ENCODE peak calls at places on chromosomes 3 and 15, in ten cellular contexts. One of them, this sample, is unnamed.

GRCh38 chr15:41512512-41513281 is 930 bp downstream of the LTK start:
- DNase-seq in right atrium auricular region: no peak
- DNase-seq in natural killer cell: peak
- DNase-seq in stomach: peak
- DNase-seq in GM13977: peak
- DNase-seq in activated B cell treated with CpG ODN at 0.5 μM for 24 hours: peak
- DNase-seq in AG09319: no peak
- DNase-seq in right lobe of liver: no peak
- DNase-seq in endothelial cell: peak
- DNase-seq in tibial artery: no peak
- DNase-seq in this sample: no peak

GRCh38 chr3:53618524-53618906 is 124.1 kb downstream of the CACNA1D start:
- DNase-seq in natural killer cell: no peak
- DNase-seq in right lobe of liver: no peak
- DNase-seq in stomach: no peak
- DNase-seq in GM13977: no peak
- DNase-seq in tibial artery: no peak
- DNase-seq in right atrium auricular region: no peak
- DNase-seq in endothelial cell: no peak
- DNase-seq in AG09319: no peak
- DNase-seq in activated B cell treated with CpG ODN at 0.5 μM for 24 hours: no peak
- DNase-seq in this sample: no peak

GRCh38 chr3:171231361-171231760 is 204.8 kb upstream of the SLC2A2 start:
- DNase-seq in tibial artery: no peak
- DNase-seq in stomach: no peak
- DNase-seq in right atrium auricular region: no peak
- DNase-seq in endothelial cell: no peak
- DNase-seq in GM13977: no peak
- DNase-seq in AG09319: no peak
- DNase-seq in activated B cell treated with CpG ODN at 0.5 μM for 24 hours: no peak
- DNase-seq in right lobe of liver: no peak
- DNase-seq in natural killer cell: no peak
- DNase-seq in this sample: no peak

GRCh38 chr15:75107905-75108838 is 84.8 kb downstream of the PPCDC start:
- DNase-seq in stomach: peak
- DNase-seq in GM13977: peak
- DNase-seq in tibial artery: peak
- DNase-seq in endothelial cell: no peak
- DNase-seq in activated B cell treated with CpG ODN at 0.5 μM for 24 hours: peak
- DNase-seq in right atrium auricular region: no peak
- DNase-seq in AG09319: peak
- DNase-seq in natural killer cell: peak
- DNase-seq in right lobe of liver: peak
- DNase-seq in this sample: no peak

GRCh38 chr3:10647376-10647775 is 142.0 kb upstream of the ATP2B2 start:
- DNase-seq in AG09319: no peak
- DNase-seq in tibial artery: no peak
- DNase-seq in natural killer cell: no peak
- DNase-seq in endothelial cell: no peak
- DNase-seq in stomach: no peak
- DNase-seq in GM13977: no peak
- DNase-seq in activated B cell treated with CpG ODN at 0.5 μM for 24 hours: no peak
- DNase-seq in right lobe of liver: no peak
- DNase-seq in right atrium auricular region: no peak
- DNase-seq in this sample: peak

GRCh38 chr3:138114988-138115971 is at the start of gene DZIP1L:
- DNase-seq in right lobe of liver: peak
- DNase-seq in AG09319: peak
- DNase-seq in activated B cell treated with CpG ODN at 0.5 μM for 24 hours: peak
- DNase-seq in natural killer cell: no peak
- DNase-seq in GM13977: peak
- DNase-seq in endothelial cell: peak
- DNase-seq in right atrium auricular region: peak
- DNase-seq in stomach: peak
- DNase-seq in tibial artery: peak
- DNase-seq in this sample: peak

GRCh38 chr3:101870138-101870537 is 20.8 kb downstream of the NFKBIZ start:
- DNase-seq in GM13977: no peak
- DNase-seq in right lobe of liver: no peak
- DNase-seq in activated B cell treated with CpG ODN at 0.5 μM for 24 hours: no peak
- DNase-seq in AG09319: no peak
- DNase-seq in stomach: no peak
- DNase-seq in tibial artery: no peak
- DNase-seq in endothelial cell: no peak
- DNase-seq in right atrium auricular region: no peak
- DNase-seq in natural killer cell: no peak
- DNase-seq in this sample: no peak

GRCh38 chr15:74540135-74540760 is 772 bp upstream of the ARID3B start:
- DNase-seq in natural killer cell: no peak
- DNase-seq in right lobe of liver: no peak
- DNase-seq in activated B cell treated with CpG ODN at 0.5 μM for 24 hours: no peak
- DNase-seq in GM13977: no peak
- DNase-seq in tibial artery: no peak
- DNase-seq in AG09319: no peak
- DNase-seq in endothelial cell: no peak
- DNase-seq in stomach: no peak
- DNase-seq in right atrium auricular region: no peak
- DNase-seq in this sample: no peak

GRCh38 chr3:10697918-10698317 is 118.1 kb upstream of the SLC6A11 start:
- DNase-seq in natural killer cell: no peak
- DNase-seq in GM13977: no peak
- DNase-seq in endothelial cell: no peak
- DNase-seq in AG09319: no peak
- DNase-seq in right atrium auricular region: no peak
- DNase-seq in stomach: no peak
- DNase-seq in activated B cell treated with CpG ODN at 0.5 μM for 24 hours: no peak
- DNase-seq in tibial artery: no peak
- DNase-seq in right lobe of liver: no peak
- DNase-seq in this sample: no peak

GRCh38 chr15:27418729-27419128 is 447.7 kb downstream of the GABRG3 start:
- DNase-seq in stomach: no peak
- DNase-seq in GM13977: no peak
- DNase-seq in endothelial cell: peak
- DNase-seq in AG09319: no peak
- DNase-seq in tibial artery: no peak
- DNase-seq in right atrium auricular region: no peak
- DNase-seq in activated B cell treated with CpG ODN at 0.5 μM for 24 hours: no peak
- DNase-seq in natural killer cell: no peak
- DNase-seq in right lobe of liver: no peak
- DNase-seq in this sample: no peak

GRCh38 chr15:90099072-90099867 is 3.0 kb downstream of the IDH2 start:
- DNase-seq in GM13977: peak
- DNase-seq in natural killer cell: no peak
- DNase-seq in AG09319: no peak
- DNase-seq in stomach: no peak
- DNase-seq in right atrium auricular region: no peak
- DNase-seq in right lobe of liver: no peak
- DNase-seq in endothelial cell: no peak
- DNase-seq in activated B cell treated with CpG ODN at 0.5 μM for 24 hours: no peak
- DNase-seq in tibial artery: no peak
- DNase-seq in this sample: no peak

GRCh38 chr3:4904801-4905695 is 74.2 kb upstream of the BHLHE40 start:
- DNase-seq in stomach: no peak
- DNase-seq in activated B cell treated with CpG ODN at 0.5 μM for 24 hours: no peak
- DNase-seq in AG09319: peak
- DNase-seq in natural killer cell: no peak
- DNase-seq in tibial artery: no peak
- DNase-seq in right lobe of liver: no peak
- DNase-seq in right atrium auricular region: no peak
- DNase-seq in endothelial cell: no peak
- DNase-seq in GM13977: no peak
- DNase-seq in this sample: no peak

GRCh38 chr3:172635588-172635987 is 75.3 kb downstream of the NCEH1 start:
- DNase-seq in AG09319: no peak
- DNase-seq in stomach: no peak
- DNase-seq in right atrium auricular region: no peak
- DNase-seq in right lobe of liver: no peak
- DNase-seq in natural killer cell: peak
- DNase-seq in activated B cell treated with CpG ODN at 0.5 μM for 24 hours: no peak
- DNase-seq in endothelial cell: no peak
- DNase-seq in tibial artery: no peak
- DNase-seq in GM13977: peak
- DNase-seq in this sample: no peak
- TF ChIP-seq CTCF in AG09319: no peak
- TF ChIP-seq CTCF in stomach: no peak
- TF ChIP-seq CTCF in right atrium auricular region: no peak
- TF ChIP-seq CTCF in right lobe of liver: no peak
- TF ChIP-seq CTCF in natural killer cell: no peak
- TF ChIP-seq CTCF in activated B cell treated with CpG ODN at 0.5 μM for 24 hours: no peak
- TF ChIP-seq CTCF in endothelial cell: no peak
- TF ChIP-seq CTCF in tibial artery: no peak
- TF ChIP-seq CTCF in GM13977: no peak
- TF ChIP-seq CTCF in this sample: no peak

GRCh38 chr3:143648218-143648617 is 200.1 kb downstream of the SLC9A9 start:
- DNase-seq in GM13977: no peak
- DNase-seq in activated B cell treated with CpG ODN at 0.5 μM for 24 hours: no peak
- DNase-seq in tibial artery: no peak
- DNase-seq in endothelial cell: no peak
- DNase-seq in right lobe of liver: no peak
- DNase-seq in AG09319: no peak
- DNase-seq in natural killer cell: no peak
- DNase-seq in stomach: no peak
- DNase-seq in right atrium auricular region: no peak
- DNase-seq in this sample: no peak

GRCh38 chr3:143650120-143650519 is 198.1 kb downstream of the SLC9A9 start:
- DNase-seq in right lobe of liver: no peak
- DNase-seq in natural killer cell: no peak
- DNase-seq in GM13977: no peak
- DNase-seq in right atrium auricular region: no peak
- DNase-seq in tibial artery: no peak
- DNase-seq in activated B cell treated with CpG ODN at 0.5 μM for 24 hours: no peak
- DNase-seq in endothelial cell: no peak
- DNase-seq in stomach: no peak
- DNase-seq in AG09319: no peak
- DNase-seq in this sample: no peak

GRCh38 chr3:143652118-143652517 is 196.2 kb downstream of the SLC9A9 start:
- DNase-seq in right lobe of liver: peak
- DNase-seq in AG09319: no peak
- DNase-seq in right atrium auricular region: no peak
- DNase-seq in natural killer cell: no peak
- DNase-seq in endothelial cell: no peak
- DNase-seq in stomach: no peak
- DNase-seq in GM13977: no peak
- DNase-seq in activated B cell treated with CpG ODN at 0.5 μM for 24 hours: no peak
- DNase-seq in tibial artery: no peak
- DNase-seq in this sample: no peak

GRCh38 chr3:143650827-143651226 is 197.4 kb downstream of the SLC9A9 start:
- DNase-seq in activated B cell treated with CpG ODN at 0.5 μM for 24 hours: no peak
- DNase-seq in stomach: no peak
- DNase-seq in natural killer cell: no peak
- DNase-seq in tibial artery: no peak
- DNase-seq in GM13977: no peak
- DNase-seq in AG09319: no peak
- DNase-seq in endothelial cell: no peak
- DNase-seq in right lobe of liver: no peak
- DNase-seq in right atrium auricular region: no peak
- DNase-seq in this sample: no peak

DNA sequence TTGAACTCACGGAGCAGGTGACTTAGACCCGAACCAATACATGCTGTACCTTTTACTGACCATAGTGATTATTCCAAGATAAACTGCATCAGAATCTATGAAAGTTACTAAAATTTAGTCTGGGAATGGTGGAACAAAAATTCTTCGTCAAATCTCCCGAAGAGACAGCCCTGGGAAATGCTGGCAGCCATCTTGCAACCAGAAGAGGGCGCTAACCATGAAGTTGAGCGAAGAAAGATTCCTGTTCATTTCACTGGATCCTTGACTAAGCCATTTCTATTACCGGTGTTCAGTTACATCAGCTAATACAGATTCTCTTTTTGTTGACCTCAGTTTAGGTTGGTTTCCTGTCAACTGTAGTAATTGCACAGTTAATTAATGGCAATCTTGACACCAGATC is 199.6 kb downstream of the SLC9A9 start:
- DNase-seq in stomach: no peak
- DNase-seq in activated B cell treated with CpG ODN at 0.5 μM for 24 hours: no peak
- DNase-seq in natural killer cell: no peak
- DNase-seq in right lobe of liver: no peak
- DNase-seq in right atrium auricular region: no peak
- DNase-seq in tibial artery: no peak
- DNase-seq in GM13977: no peak
- DNase-seq in AG09319: no peak
- DNase-seq in endothelial cell: peak
- DNase-seq in this sample: no peak
- TF ChIP-seq CTCF in stomach: no peak
- TF ChIP-seq CTCF in activated B cell treated with CpG ODN at 0.5 μM for 24 hours: no peak
- TF ChIP-seq CTCF in natural killer cell: peak
- TF ChIP-seq CTCF in right lobe of liver: peak
- TF ChIP-seq CTCF in right atrium auricular region: no peak
- TF ChIP-seq CTCF in tibial artery: no peak
- TF ChIP-seq CTCF in GM13977: peak
- TF ChIP-seq CTCF in AG09319: peak
- TF ChIP-seq CTCF in endothelial cell: peak
- TF ChIP-seq CTCF in this sample: peak

GRCh38 chr3:197002701-197003454 is 26.7 kb downstream of the MELTF start:
- DNase-seq in activated B cell treated with CpG ODN at 0.5 μM for 24 hours: peak
- DNase-seq in right atrium auricular region: no peak
- DNase-seq in AG09319: peak
- DNase-seq in GM13977: peak
- DNase-seq in endothelial cell: peak
- DNase-seq in right lobe of liver: peak
- DNase-seq in tibial artery: peak
- DNase-seq in stomach: peak
- DNase-seq in natural killer cell: peak
- DNase-seq in this sample: peak
- TF ChIP-seq CTCF in activated B cell treated with CpG ODN at 0.5 μM for 24 hours: no peak
- TF ChIP-seq CTCF in right atrium auricular region: peak
- TF ChIP-seq CTCF in AG09319: peak
- TF ChIP-seq CTCF in GM13977: peak
- TF ChIP-seq CTCF in endothelial cell: no peak
- TF ChIP-seq CTCF in right lobe of liver: peak
- TF ChIP-seq CTCF in tibial artery: peak
- TF ChIP-seq CTCF in stomach: peak
- TF ChIP-seq CTCF in natural killer cell: peak
- TF ChIP-seq CTCF in this sample: peak

DNA sequence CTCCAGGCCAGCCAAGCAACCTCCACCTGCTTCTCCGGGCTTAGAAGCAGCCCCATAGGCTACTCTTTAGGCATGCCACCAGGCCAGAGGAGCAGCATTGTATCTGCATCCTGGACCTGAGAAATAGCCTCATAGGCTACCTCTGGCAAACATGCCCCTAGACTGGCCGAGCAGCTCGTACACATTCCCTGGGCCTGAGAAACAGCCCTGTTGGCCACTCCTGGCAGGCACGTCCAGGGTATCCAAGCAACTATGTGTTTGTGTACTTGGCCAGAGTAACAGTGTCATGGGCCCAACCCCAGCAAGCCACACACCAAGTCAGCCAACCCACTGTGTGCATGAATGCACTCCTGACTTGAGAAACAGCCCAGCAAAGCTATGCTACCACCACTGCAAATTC is 498.7 kb upstream of the CDIN1 start:
- DNase-seq in right lobe of liver: no peak
- DNase-seq in right atrium auricular region: no peak
- DNase-seq in tibial artery: no peak
- DNase-seq in activated B cell treated with CpG ODN at 0.5 μM for 24 hours: no peak
- DNase-seq in natural killer cell: no peak
- DNase-seq in AG09319: no peak
- DNase-seq in GM13977: no peak
- DNase-seq in stomach: no peak
- DNase-seq in endothelial cell: no peak
- DNase-seq in this sample: no peak
- TF ChIP-seq CTCF in right lobe of liver: no peak
- TF ChIP-seq CTCF in right atrium auricular region: no peak
- TF ChIP-seq CTCF in tibial artery: no peak
- TF ChIP-seq CTCF in activated B cell treated with CpG ODN at 0.5 μM for 24 hours: no peak
- TF ChIP-seq CTCF in natural killer cell: no peak
- TF ChIP-seq CTCF in AG09319: no peak
- TF ChIP-seq CTCF in GM13977: no peak
- TF ChIP-seq CTCF in stomach: no peak
- TF ChIP-seq CTCF in endothelial cell: no peak
- TF ChIP-seq CTCF in this sample: no peak

GRCh38 chr3:162799910-162800309 is 1303.3 kb downstream of the OTOL1 start:
- DNase-seq in right atrium auricular region: no peak
- DNase-seq in right lobe of liver: no peak
- DNase-seq in endothelial cell: no peak
- DNase-seq in stomach: no peak
- DNase-seq in AG09319: no peak
- DNase-seq in GM13977: no peak
- DNase-seq in tibial artery: no peak
- DNase-seq in natural killer cell: no peak
- DNase-seq in activated B cell treated with CpG ODN at 0.5 μM for 24 hours: no peak
- DNase-seq in this sample: no peak
- TF ChIP-seq CTCF in right atrium auricular region: no peak
- TF ChIP-seq CTCF in right lobe of liver: no peak
- TF ChIP-seq CTCF in endothelial cell: no peak
- TF ChIP-seq CTCF in stomach: no peak
- TF ChIP-seq CTCF in AG09319: peak
- TF ChIP-seq CTCF in GM13977: no peak
- TF ChIP-seq CTCF in tibial artery: no peak
- TF ChIP-seq CTCF in natural killer cell: no peak
- TF ChIP-seq CTCF in activated B cell treated with CpG ODN at 0.5 μM for 24 hours: no peak
- TF ChIP-seq CTCF in this sample: no peak

This sample was measured in type B pancreatic cell.